ENCODE peak calls at places on chromosomes 2 and 18, in nine cellular contexts. B is T-cell; V is CD8-positive, alpha-beta memory T cell; E is T-helper 2 cell; G is HL-60; X is SJSA1; M is mesenchymal stem cell; J is endothelial cell; P is stimulated activated CD8-positive, alpha-beta memory T cell treated with anti-CD3 and anti-CD28 coated beads, Interleukin-15, amount 100 ng/mL, for 24 hours. O is an unnamed sample.

GRCh38 chr2:55891671-55892071 is 31.9 kb downstream of the EFEMP1 start:
- DNase-seq in P (no peak), V (no peak), J (no peak), B (no peak), E (no peak), M (peak), G (no peak), X (no peak), O (no peak)

GRCh38 chr2:239073745-239074530 is 226.1 kb downstream of the TWIST2 start:
- DNase-seq in V (no peak), J (no peak), E (no peak), X (no peak), P (no peak), B (no peak), G (no peak), M (no peak), O (no peak)

GRCh38 chr2:147352775-147353381 is 492.0 kb upstream of the ACVR2A start:
- DNase-seq in J (no peak), P (no peak), E (no peak), G (no peak), M (no peak), X (no peak), B (no peak), V (no peak), O (no peak)

GRCh38 chr2:208072250-208072892 is 47.0 kb upstream of the PLEKHM3 start:
- DNase-seq in J (peak), B (peak), E (peak), G (no peak), V (peak), X (peak), M (peak), P (no peak), O (peak)

GRCh38 chr2:59702026-59702425 is 851.4 kb downstream of the BCL11A start:
- DNase-seq in V (no peak), X (no peak), B (no peak), M (no peak), J (no peak), G (no peak), E (no peak), P (no peak), O (no peak)

GRCh38 chr2:169276045-169276444 is 86.3 kb downstream of the LRP2 start:
- DNase-seq in P (no peak), J (no peak), G (no peak), B (no peak), M (peak), X (no peak), E (no peak), V (no peak), O (no peak)

GRCh38 chr2:17136895-17137294 is 381.3 kb downstream of the RAD51AP2 start:
- DNase-seq in J (no peak), B (no peak), P (no peak), G (no peak), V (no peak), M (no peak), X (no peak), E (no peak), O (no peak)

GRCh38 chr18:32280911-32281310 is 91.1 kb downstream of the MEP1B start:
- DNase-seq in G (no peak), V (no peak), J (no peak), B (no peak), X (no peak), E (no peak), P (no peak), M (no peak), O (no peak)

GRCh38 chr2:160157861-160158813 is 41.9 kb downstream of the ITGB6 start:
- DNase-seq in P (no peak), G (no peak), B (no peak), X (no peak), M (peak), V (no peak), E (no peak), J (no peak), O (no peak)

GRCh38 chr2:109690457-109690821 is 76.3 kb downstream of the SOWAHC start:
- DNase-seq in P (no peak), B (no peak), M (no peak), G (no peak), V (no peak), X (no peak), J (no peak), E (no peak), O (no peak)

GRCh38 chr2:85237849-85238570 is 89.8 kb downstream of the TGOLN2 start:
- DNase-seq in M (no peak), B (no peak), V (no peak), E (no peak), X (no peak), G (no peak), J (peak), P (no peak), O (no peak)

GRCh38 chr2:231038483-231039293 is 1.4 kb downstream of the C2orf72 start:
- DNase-seq in M (no peak), J (no peak), X (no peak), B (no peak), P (no peak), V (no peak), G (no peak), E (no peak), O (no peak)

GRCh38 chr18:46408334-46408987 is 248.6 kb downstream of the LOXHD1 start:
- DNase-seq in M (no peak), B (no peak), V (no peak), P (no peak), E (no peak), X (no peak), G (no peak), J (peak), O (no peak)

GRCh38 chr2:160687629-160688028 is 194.0 kb upstream of the RBMS1 start:
- DNase-seq in M (no peak), P (no peak), E (no peak), V (no peak), G (no peak), B (no peak), J (no peak), X (no peak), O (no peak)

GRCh38 chr2:171348056-171348455 is 85.7 kb downstream of the METTL8 start:
- DNase-seq in P (no peak), B (no peak), X (no peak), E (no peak), M (peak), V (no peak), G (no peak), J (no peak), O (no peak)

GRCh38 chr2:177397501-177398289 is 5.1 kb downstream of the AGPS start:
- DNase-seq in J (no peak), G (no peak), V (no peak), B (no peak), P (no peak), E (no peak), X (peak), M (peak), O (no peak)

GRCh38 chr18:78596794-78597193 is 382.8 kb upstream of the SALL3 start:
- DNase-seq in V (no peak), B (no peak), M (no peak), G (no peak), P (no peak), E (no peak), X (no peak), J (no peak), O (no peak)

GRCh38 chr2:7773362-7773973 is 856.3 kb downstream of the RNF144A start:
- DNase-seq in V (no peak), B (no peak), G (peak), M (no peak), E (peak), X (no peak), J (no peak), P (no peak), O (peak)

GRCh38 chr2:32772623-32773221 is 144.9 kb downstream of the TTC27 start:
- DNase-seq in M (peak), G (no peak), P (no peak), E (no peak), J (peak), X (no peak), V (no peak), B (no peak), O (no peak)

GRCh38 chr18:23704806-23705205 is 15.6 kb downstream of the LAMA3 start:
- DNase-seq in P (no peak), J (no peak), V (no peak), X (no peak), G (no peak), E (no peak), B (no peak), M (no peak), O (no peak)

GRCh38 chr2:218396688-218397501 is 2.8 kb upstream of the CTDSP1 start:
- DNase-seq in X (peak), J (peak), P (no peak), M (peak), G (no peak), V (peak), E (peak), B (peak), O (peak)

GRCh38 chr18:62979172-62979571 is 263.8 kb downstream of the PHLPP1 start:
- DNase-seq in M (peak), J (no peak), X (peak), B (no peak), E (no peak), V (no peak), G (peak), P (no peak), O (no peak)

GRCh38 chr2:15984367-15985255 is 44.3 kb downstream of the MYCN start:
- DNase-seq in V (no peak), G (no peak), E (no peak), M (no peak), J (peak), B (no peak), P (no peak), X (no peak), O (no peak)

GRCh38 chr2:240820607-240821428 is 799 bp upstream of the KIF1A start:
- DNase-seq in P (no peak), X (peak), M (no peak), E (no peak), J (peak), B (no peak), G (no peak), V (no peak), O (no peak)

GRCh38 chr18:24726727-24727539 is 266.5 kb downstream of the HRH4 start:
- DNase-seq in M (peak), J (peak), V (peak), B (peak), G (peak), P (peak), E (peak), X (peak), O (peak)

GRCh38 chr2:109173311-109174171 is 44.5 kb downstream of the SH3RF3 start:
- DNase-seq in M (peak), E (no peak), J (no peak), G (no peak), P (no peak), B (no peak), X (peak), V (no peak), O (no peak)

GRCh38 chr2:74206180-74206688 is 7.8 kb downstream of the MTHFD2 start:
- DNase-seq in E (peak), V (peak), B (peak), J (no peak), G (no peak), M (peak), X (no peak), P (no peak), O (peak)

GRCh38 chr2:86010083-86010482 is 95.6 kb downstream of the POLR1A start:
- DNase-seq in X (no peak), M (no peak), E (no peak), V (no peak), B (no peak), G (no peak), P (no peak), J (no peak), O (no peak)